ENCODE peak calls at places on chromosomes 4 and X, in eight cellular contexts. I, T, E, Z, Q, O, U and A are unnamed samples.

GRCh38 chrX:71911023-71911730 is 532 bp downstream of the NHSL2 start:
- ATAC-seq in U (peak; percentile 56), O (no peak), Q (no peak), T (peak; percentile 40), I (no peak), Z (peak; percentile 87), E (peak; percentile 93), A (peak; percentile 54)

GRCh38 chr4:153318696-153319320 is 25.7 kb upstream of the MND1 start:
- ATAC-seq in Q (no peak), T (peak; percentile 90), Z (peak; percentile 78), E (peak; percentile 87), U (peak; percentile 90), O (peak; percentile 93), I (no peak), A (peak; percentile 60)

GRCh38 chrX:106599411-106599810 is 12.4 kb upstream of the RADX start:
- ATAC-seq in I (no peak), O (no peak), Q (no peak), E (no peak), T (no peak), U (no peak), Z (no peak), A (no peak)

GRCh38 chr4:183898456-183898855 is 6.7 kb upstream of the STOX2 start:
- ATAC-seq in U (no peak), T (no peak), I (no peak), Q (no peak), Z (no peak), O (no peak), E (no peak), A (no peak)

GRCh38 chrX:71250856-71251255 is 3.1 kb downstream of the ZMYM3 start:
- ATAC-seq in Z (no peak), Q (no peak), T (no peak), O (no peak), I (no peak), E (no peak), U (no peak), A (no peak)

GRCh38 chr4:55311792-55312490 is 34.1 kb upstream of the SRD5A3 start:
- ATAC-seq in E (no peak), Q (no peak), O (no peak), U (peak; percentile 54), T (no peak), Z (no peak), I (no peak), A (peak; percentile 65)

GRCh38 chr4:141761926-141762325 is 125.5 kb downstream of the IL15 start:
- ATAC-seq in I (no peak), E (no peak), Z (no peak), U (no peak), Q (no peak), T (no peak), O (no peak), A (no peak)

GRCh38 chr4:88162636-88163035 is 4.2 kb upstream of the ABCG2 start:
- ATAC-seq in I (no peak), U (no peak), O (no peak), Z (peak; percentile 26), T (no peak), Q (no peak), E (no peak), A (no peak)

GRCh38 chrX:143854006-143854405 is 29.9 kb upstream of the UBE2NL start:
- ATAC-seq in Q (no peak), Z (no peak), U (no peak), O (no peak), I (no peak), E (no peak), T (no peak), A (no peak)

GRCh38 chrX:110442631-110443030 is 84.0 kb downstream of the RTL9 start:
- ATAC-seq in I (no peak), U (peak; percentile 95), Z (peak; percentile 90), E (peak; percentile 95), O (peak; percentile 90), T (no peak), Q (no peak), A (no peak)

GRCh38 chr4:142615324-142615665 is 230.8 kb downstream of the INPP4B start:
- ATAC-seq in Z (no peak), U (no peak), E (peak; percentile 87), I (no peak), O (no peak), Q (no peak), T (peak; percentile 37), A (no peak)

GRCh38 chr4:93317046-93317445 is 511.5 kb upstream of the ATOH1 start:
- ATAC-seq in E (no peak), Z (no peak), U (no peak), I (no peak), T (no peak), O (no peak), Q (no peak), A (no peak)

DNA sequence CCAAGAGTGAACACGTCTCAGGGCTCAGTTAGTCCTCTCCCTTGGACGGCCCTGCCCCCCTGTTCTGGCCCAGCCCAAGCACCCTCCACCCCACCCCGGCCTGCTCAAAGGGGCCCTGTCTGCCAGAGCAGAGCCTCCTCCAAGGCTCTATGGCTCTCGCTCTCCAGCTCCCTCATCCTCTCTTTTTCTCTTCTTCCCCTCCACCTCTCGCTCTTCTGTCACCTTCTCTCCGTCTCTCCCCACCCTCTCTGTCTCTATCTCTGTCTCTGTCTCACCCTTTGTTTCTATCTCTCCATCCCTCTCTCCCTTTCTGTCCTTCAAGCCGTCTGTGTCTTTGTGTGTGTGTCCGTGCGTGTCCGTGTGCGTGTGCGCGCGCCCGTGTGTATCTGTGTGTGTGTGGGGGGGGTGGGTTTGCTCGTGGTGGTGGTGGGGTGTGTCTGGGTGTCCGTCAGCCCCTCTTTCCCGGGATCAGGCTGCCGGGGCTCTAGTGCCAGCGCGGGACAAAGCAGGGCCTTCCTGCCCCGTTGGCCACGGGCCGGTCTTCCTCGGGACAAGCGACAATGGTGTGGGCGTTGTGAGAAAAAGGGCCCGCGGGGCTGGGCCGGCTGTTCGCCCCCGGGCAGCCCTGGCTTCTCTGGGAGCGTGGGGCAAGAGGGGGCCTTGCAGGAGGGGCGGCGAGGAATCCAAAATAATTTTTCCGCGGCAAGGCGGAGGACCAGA is 8.7 kb downstream of the FRG2 start:
- ATAC-seq in Z (no peak), O (no peak), U (no peak), Q (no peak), E (no peak), T (no peak), I (no peak), A (no peak)
- H3K4me1 ChIP-seq in Z (no peaks in the 10 kb centered on the region), O (no peaks in the 10 kb centered on the region), U (peaks cover 26% of the 10 kb centered on the region), Q (peaks cover 50% of the 10 kb centered on the region), E (no peaks in the 10 kb centered on the region), T (no peaks in the 10 kb centered on the region), I (peaks cover 11% of the 10 kb centered on the region), A (peaks cover 63% of the 10 kb centered on the region)

GRCh38 chr4:25158817-25159216 is 1.4 kb downstream of the SEPSECS start:
- ATAC-seq in O (no peak), U (no peak), Q (no peak), Z (no peak), I (no peak), T (no peak), E (no peak), A (no peak)

GRCh38 chr4:25159837-25160713 is at the start of gene SEPSECS:
- ATAC-seq in Z (peak; percentile 85), E (peak; percentile 92), U (peak; percentile 89), I (peak; percentile 91), T (peak; percentile 87), O (peak; percentile 91), Q (peak; percentile 94), A (peak; percentile 96)

GRCh38 chr4:25161599-25161960 is 1.3 kb upstream of the SEPSECS start:
- ATAC-seq in Z (no peak), U (no peak), T (no peak), I (no peak), Q (no peak), E (no peak), O (no peak), A (no peak)

GRCh38 chr4:25162566-25162965 is 2.3 kb upstream of the SEPSECS start:
- ATAC-seq in I (no peak), E (no peak), U (no peak), Q (no peak), T (no peak), O (no peak), Z (no peak), A (no peak)

GRCh38 chr4:25160714-25161598 is 707 bp upstream of the SEPSECS start:
- ATAC-seq in O (peak; percentile 56), Q (peak; percentile 74), E (peak; percentile 62), I (peak; percentile 38), Z (peak; percentile 47), U (peak; percentile 37), T (peak; percentile 55), A (peak; percentile 29)
- TF ChIP-seq POLR2A in O (peak; percentile 86), Q (no peak), E (no peak), I (peak; percentile 91), Z (peak; percentile 94), U (peak; percentile 50), T (peak; percentile 33), A (peak; percentile 42)

GRCh38 chr4:140095694-140096482 is 58.1 kb downstream of the MAML3 start:
- ATAC-seq in O (peak; percentile 59), U (peak; percentile 64), T (peak; percentile 24), I (no peak), Z (no peak), Q (peak; percentile 75), E (peak; percentile 80), A (peak; percentile 34)
- H3K4me1 ChIP-seq in O (peaks cover 30% of the 10 kb centered on the region), U (no peaks in the 10 kb centered on the region), T (peaks cover 50% of the 10 kb centered on the region), I (peaks cover 99% of the 10 kb centered on the region), Z (no peaks in the 10 kb centered on the region), Q (peaks cover 96% of the 10 kb centered on the region), E (peaks cover 98% of the 10 kb centered on the region), A (peaks cover 7% of the 10 kb centered on the region)

GRCh38 chrX:147912093-147912801 is 528 bp downstream of the FMR1 start:
- ATAC-seq in O (peak; percentile 31), I (peak; percentile 41), T (peak; percentile 46), E (peak; percentile 72), U (peak; percentile 81), Z (peak; percentile 50), Q (peak; percentile 50), A (peak; percentile 21)

GRCh38 chrX:147910607-147911006 is 1.1 kb upstream of the FMR1 start:
- ATAC-seq in I (no peak), U (no peak), Q (no peak), O (no peak), T (no peak), Z (no peak), E (no peak), A (no peak)

GRCh38 chrX:147913570-147913969 is 1.9 kb downstream of the FMR1 start:
- ATAC-seq in E (no peak), Q (no peak), Z (no peak), T (no peak), U (no peak), I (no peak), O (no peak), A (no peak)

GRCh38 chrX:147914609-147915008 is 2.9 kb downstream of the FMR1 start:
- ATAC-seq in U (no peak), E (no peak), T (no peak), I (no peak), Z (no peak), Q (no peak), O (no peak), A (no peak)

DNA sequence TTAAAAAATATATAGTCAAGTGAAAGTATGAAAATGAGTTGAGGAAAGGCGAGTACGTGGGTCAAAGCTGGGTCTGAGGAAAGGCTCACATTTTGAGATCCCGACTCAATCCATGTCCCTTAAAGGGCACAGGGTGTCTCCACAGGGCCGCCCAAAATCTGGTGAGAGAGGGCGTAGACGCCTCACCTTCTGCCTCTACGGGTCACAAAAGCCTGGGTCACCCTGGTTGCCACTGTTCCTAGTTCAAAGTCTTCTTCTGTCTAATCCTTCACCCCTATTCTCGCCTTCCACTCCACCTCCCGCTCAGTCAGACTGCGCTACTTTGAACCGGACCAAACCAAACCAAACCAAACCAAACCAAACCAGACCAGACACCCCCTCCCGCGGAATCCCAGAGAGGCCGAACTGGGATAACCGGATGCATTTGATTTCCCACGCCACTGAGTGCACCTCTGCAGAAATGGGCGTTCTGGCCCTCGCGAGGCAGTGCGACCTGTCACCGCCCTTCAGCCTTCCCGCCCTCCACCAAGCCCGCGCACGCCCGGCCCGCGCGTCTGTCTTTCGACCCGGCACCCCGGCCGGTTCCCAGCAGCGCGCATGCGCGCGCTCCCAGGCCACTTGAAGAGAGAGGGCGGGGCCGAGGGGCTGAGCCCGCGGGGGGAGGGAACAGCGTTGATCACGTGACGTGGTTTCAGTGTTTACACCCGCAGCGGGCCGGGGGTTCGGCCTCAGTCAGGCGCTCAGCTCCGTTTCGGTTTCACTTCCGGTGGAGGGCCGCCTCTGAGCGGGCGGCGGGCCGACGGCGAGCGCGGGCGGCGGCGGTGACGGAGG is at the start of gene FMR1:
- ATAC-seq in O (peak; percentile 90), T (peak; percentile 89), Z (peak; percentile 92), I (peak; percentile 92), E (peak; percentile 91), U (peak; percentile 87), Q (peak; percentile 94), A (peak; percentile 95)
- TF ChIP-seq POLR2A in O (no peak), T (peak; percentile 36), Z (no peak), I (peak; percentile 53), E (peak; percentile 53), U (no peak), Q (peak; percentile 14), A (no peak)